ENCODE peak calls at places on chromosomes 16 and 17, in six cellular contexts. Q is cardiac muscle cell, C is MM.1S, B is neural progenitor cell, D is hepatocyte, X is aorta. U is an unnamed sample.

GRCh38 chr17:42305543-42306384 is 17.5 kb downstream of the STAT5A start:
- DNase-seq in Q (no peak), C (no peak), B (no peak), D (no peak), X (no peak), U (no peak)

GRCh38 chr16:68113059-68113757 is 28.0 kb downstream of the NFATC3 start:
- DNase-seq in Q (no peak), C (no peak), B (no peak), D (no peak), X (no peak), U (no peak)

GRCh38 chr16:87435399-87436224 is 43.5 kb downstream of the MAP1LC3B start:
- DNase-seq in Q (no peak), C (no peak), B (no peak), D (no peak), X (no peak), U (no peak)

GRCh38 chr16:54216268-54217187 is 70.1 kb downstream of the IRX3 start:
- DNase-seq in Q (peak; percentile 15), C (no peak), B (no peak), D (no peak), X (no peak), U (no peak)

GRCh38 chr17:79618383-79619067 is 7.7 kb upstream of the RBFOX3 start:
- DNase-seq in Q (no peak), C (no peak), B (no peak), D (no peak), X (peak; percentile 27), U (no peak)

GRCh38 chr17:71084219-71084618 is 914.9 kb downstream of the KCNJ2 start:
- DNase-seq in Q (peak; percentile 72), C (peak; percentile 29), B (peak; percentile 71), D (peak; percentile 53), X (no peak), U (peak; percentile 43)

GRCh38 chr17:28078443-28079229 is 36.2 kb downstream of the NLK start:
- DNase-seq in Q (no peak), C (no peak), B (no peak), D (no peak), X (no peak), U (no peak)

GRCh38 chr17:45160505-45161287 is 979 bp upstream of the HEXIM2 start:
- DNase-seq in Q (peak; percentile 93), C (peak; percentile 62), B (peak; percentile 95), D (peak; percentile 91), X (peak; percentile 80), U (peak; percentile 79)

GRCh38 chr17:69723316-69723715 is 308.8 kb downstream of the MAP2K6 start:
- DNase-seq in Q (no peak), C (no peak), B (no peak), D (no peak), X (no peak), U (no peak)

GRCh38 chr17:17491546-17491988 is 4.6 kb downstream of the RASD1 start:
- DNase-seq in Q (no peak), C (no peak), B (no peak), D (no peak), X (no peak), U (no peak)

GRCh38 chr16:84074721-84075120 is 32.1 kb upstream of the SLC38A8 start:
- DNase-seq in Q (no peak), C (no peak), B (no peak), D (no peak), X (no peak), U (no peak)

GRCh38 chr17:78109489-78109761 is 19.1 kb downstream of the TMC6 start:
- DNase-seq in Q (no peak), C (no peak), B (no peak), D (no peak), X (no peak), U (no peak)

GRCh38 chr17:80110927-80111701 is 9.7 kb downstream of the GAA start:
- DNase-seq in Q (no peak), C (no peak), B (no peak), D (peak; percentile 3), X (no peak), U (no peak)

GRCh38 chr17:78532311-78532710 is 44.9 kb downstream of the DNAH17 start:
- DNase-seq in Q (no peak), C (no peak), B (no peak), D (no peak), X (no peak), U (no peak)

GRCh38 chr16:4212934-4213296 is 29.0 kb downstream of the SRL start:
- DNase-seq in Q (no peak), C (no peak), B (no peak), D (peak; percentile 40), X (no peak), U (no peak)

GRCh38 chr17:57735707-57736106 is 9.4 kb downstream of the CCDC182 start:
- DNase-seq in Q (no peak), C (peak; percentile 25), B (peak; percentile 55), D (no peak), X (no peak), U (peak; percentile 57)

GRCh38 chr17:79546386-79546785 is 64.5 kb downstream of the RBFOX3 start:
- DNase-seq in Q (no peak), C (no peak), B (no peak), D (no peak), X (no peak), U (no peak)

GRCh38 chr16:12097523-12098428 is 121.2 kb downstream of the SNX29 start:
- DNase-seq in Q (no peak), C (no peak), B (peak; percentile 45), D (peak; percentile 58), X (peak; percentile 41), U (peak; percentile 44)

GRCh38 chr17:78885956-78886355 is 17.0 kb downstream of the CEP295NL start:
- DNase-seq in Q (no peak), C (no peak), B (no peak), D (no peak), X (no peak), U (no peak)

GRCh38 chr17:81391268-81391963 is 3.8 kb upstream of the BAHCC1 start:
- DNase-seq in Q (no peak), C (no peak), B (no peak), D (no peak), X (no peak), U (no peak)

GRCh38 chr17:68087851-68088250 is 52.3 kb downstream of the KPNA2 start:
- DNase-seq in Q (no peak), C (no peak), B (no peak), D (no peak), X (no peak), U (no peak)
- H3K27ac ChIP-seq in Q (no peak overlapping the region), C (no peak overlapping the region), B (no peak overlapping the region), D (no peak overlapping the region), X (no peak overlapping the region), U (no peak overlapping the region)

DNA sequence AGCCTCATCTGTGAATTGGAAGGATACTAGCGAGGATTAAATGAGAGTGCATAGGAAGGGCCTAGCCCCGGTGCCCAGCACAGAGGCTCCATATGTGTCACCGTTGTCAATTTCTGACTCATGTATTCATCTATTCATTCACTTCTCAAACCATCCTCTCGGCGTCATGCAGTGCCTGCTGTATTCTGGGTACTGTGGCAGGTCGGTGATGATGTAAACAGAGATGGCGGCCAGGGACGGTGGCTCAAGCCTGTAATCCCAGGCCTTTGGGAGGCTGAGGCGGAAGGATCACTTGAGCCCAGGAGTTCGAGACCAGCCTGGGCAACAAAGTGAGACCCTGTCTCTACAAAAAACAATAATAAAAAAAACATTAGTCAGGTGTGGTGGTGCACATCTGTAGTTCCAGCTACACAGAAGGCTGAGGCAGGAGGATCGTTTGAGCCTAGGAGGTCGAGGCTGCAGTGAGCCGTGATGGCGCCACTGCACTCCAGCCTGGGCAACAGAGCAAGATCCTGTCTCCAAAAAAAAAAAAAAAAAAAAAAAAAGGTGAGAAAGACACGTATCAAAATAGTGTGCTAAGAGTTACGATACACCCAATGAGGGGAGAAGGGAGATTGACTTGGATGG is 4.3 kb upstream of the PPP1R1B start:
- DNase-seq in Q (no peak), C (peak; percentile 27), B (no peak), D (no peak), X (no peak), U (no peak)
- H3K4me3 ChIP-seq in Q (no peak overlapping the region), C (peak overlapping the region; percentile 48), B (no peak overlapping the region), D (no peak overlapping the region), X (no peak overlapping the region), U (no peak overlapping the region)

DNA sequence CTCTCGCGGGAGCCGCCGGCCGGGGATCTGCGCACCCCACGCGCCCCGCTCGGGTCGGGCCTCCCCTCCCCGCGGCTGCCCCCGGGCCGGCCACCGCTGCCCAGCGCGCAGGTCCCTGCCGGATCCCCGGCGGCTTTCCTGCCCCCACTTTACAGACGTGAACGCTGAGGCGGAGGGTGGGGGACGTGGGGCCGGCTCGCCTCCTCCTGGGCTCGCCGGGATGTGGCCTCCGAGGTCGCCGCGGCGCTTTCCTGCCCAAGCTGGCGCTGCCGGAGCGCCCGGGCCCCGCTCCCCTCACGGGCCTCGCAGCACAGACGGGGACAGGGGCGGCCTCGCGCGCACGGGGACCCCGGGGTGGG is 26.7 kb downstream of the RTN4RL1 start:
- DNase-seq in Q (no peak), C (no peak), B (peak; percentile 51), D (no peak), X (peak; percentile 58), U (no peak)
- H3K4me1 ChIP-seq in Q (peaks cover 60% of the 10 kb centered on the region), C (peaks cover 8% of the 10 kb centered on the region), B (peaks cover 55% of the 10 kb centered on the region), D (peaks cover 46% of the 10 kb centered on the region), X (no peaks in the 10 kb centered on the region), U (peaks cover 10% of the 10 kb centered on the region)

DNA sequence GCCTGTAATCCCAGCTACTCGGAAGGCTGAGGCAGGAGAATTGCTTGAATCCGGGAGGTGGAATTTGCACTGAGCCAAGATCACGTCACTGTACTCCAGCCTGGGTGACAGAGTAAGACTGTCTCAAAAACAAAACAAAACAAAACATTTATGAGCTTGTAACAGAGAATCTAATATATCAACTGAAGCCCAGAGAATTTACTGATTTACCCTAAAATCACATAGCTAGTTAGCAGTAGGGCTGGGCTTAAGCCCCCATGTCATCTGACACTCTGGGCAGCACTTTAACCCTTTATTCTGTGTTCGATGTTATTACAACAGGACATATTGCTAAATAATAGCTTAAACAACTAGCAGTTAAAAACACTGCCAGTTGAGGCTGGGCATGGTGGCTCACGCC is 90.0 kb upstream of the CORO6 start:
- DNase-seq in Q (no peak), C (no peak), B (no peak), D (no peak), X (no peak), U (no peak)
- H3K27ac ChIP-seq in Q (no peak overlapping the region), C (no peak overlapping the region), B (no peak overlapping the region), D (no peak overlapping the region), X (no peak overlapping the region), U (no peak overlapping the region)

DNA sequence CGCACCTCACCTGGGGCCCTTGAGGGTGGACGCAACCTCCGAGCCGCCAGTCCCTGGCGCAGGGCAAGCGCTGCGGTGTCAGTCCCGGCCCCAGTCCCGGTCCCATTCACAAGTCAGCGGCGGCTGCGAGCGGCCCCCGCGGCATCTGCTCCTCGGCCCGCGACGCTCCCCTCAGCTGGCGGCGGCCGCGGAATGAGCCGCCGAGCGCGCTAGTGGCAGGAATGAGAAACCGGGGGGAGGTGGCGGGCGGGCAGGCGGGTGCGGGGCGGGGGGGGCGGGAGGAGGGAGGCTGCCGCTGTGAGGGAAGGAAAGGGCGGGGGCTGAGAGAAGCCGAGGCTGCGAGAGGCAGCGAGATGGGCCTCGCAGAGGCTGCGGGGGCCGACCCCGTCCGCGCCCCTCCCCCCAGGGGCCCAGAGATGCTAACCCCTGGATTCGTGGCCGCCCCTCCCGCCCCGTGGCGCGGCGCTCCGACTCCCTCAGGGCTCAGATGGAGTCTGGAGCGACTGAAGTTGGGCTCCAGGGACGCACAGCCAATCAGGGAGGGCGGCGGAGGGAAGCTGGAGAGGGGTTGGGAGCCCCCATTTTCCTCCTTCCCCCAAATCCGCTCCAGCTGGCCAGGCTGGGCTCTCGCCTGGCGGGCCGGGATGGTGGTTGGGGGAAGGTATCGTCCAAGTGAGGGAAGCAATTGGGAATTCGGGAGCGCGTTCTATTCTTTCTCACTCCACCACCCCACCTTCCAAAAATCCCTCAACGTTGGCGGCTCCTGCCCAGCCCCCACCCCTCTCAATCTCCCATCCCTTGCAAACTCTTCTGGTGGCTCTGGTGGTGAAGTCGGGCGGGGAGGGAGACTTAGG is at the start of gene CDH11:
- DNase-seq in Q (peak; percentile 83), C (no peak), B (peak; percentile 93), D (peak; percentile 90), X (peak; percentile 84), U (peak; percentile 86)
- H3K4me3 ChIP-seq in Q (peak within 1 kb of the TSS; percentile 56), C (no peak within 1 kb of the TSS), B (peak within 1 kb of the TSS; percentile 93), D (peak within 1 kb of the TSS; percentile 76), X (peak within 1 kb of the TSS; percentile 80), U (peak within 1 kb of the TSS; percentile 96)